ENCODE peak calls at places on chromosomes 11 and 22, in six cellular contexts. L is HTR-8/SVneo; Y is stimulated activated CD8-positive, alpha-beta memory T cell treated with anti-CD3 and anti-CD28 coated beads, Interleukin-15, amount 100 ng/mL, for 24 hours; H is HT-29; Q is NCI-H226; P is AG20443. U is an unnamed sample.

GRCh38 chr11:9263840-9264380 is 1.2 kb downstream of the DENND5A start:
- DNase-seq in L (peak; percentile 41), Y (no peak), H (no peak), Q (no peak), P (peak; percentile 34), U (no peak)

GRCh38 chr22:43126506-43127165 is 16.1 kb downstream of the BIK start:
- DNase-seq in L (peak; percentile 96), Y (no peak), H (peak; percentile 59), Q (peak; percentile 89), P (peak; percentile 91), U (no peak)

GRCh38 chr11:82906236-82906635 is 4.7 kb downstream of the DDIAS start:
- DNase-seq in L (peak; percentile 24), Y (no peak), H (peak; percentile 45), Q (no peak), P (no peak), U (peak; percentile 31)

GRCh38 chr11:43931717-43932039 is 10.8 kb upstream of the C11orf96 start:
- DNase-seq in L (no peak), Y (no peak), H (no peak), Q (no peak), P (no peak), U (no peak)

GRCh38 chr11:110147965-110148709 is 54.9 kb downstream of the ZC3H12C start:
- DNase-seq in L (peak; percentile 32), Y (no peak), H (no peak), Q (peak; percentile 91), P (peak; percentile 50), U (no peak)

GRCh38 chr11:1102996-1103395 is 28.3 kb downstream of the MUC2 start:
- DNase-seq in L (no peak), Y (no peak), H (no peak), Q (no peak), P (no peak), U (no peak)

GRCh38 chr22:43183496-43184263 is 3.3 kb downstream of the TTLL12 start:
- DNase-seq in L (no peak), Y (no peak), H (no peak), Q (no peak), P (no peak), U (no peak)

GRCh38 chr11:20201231-20201630 is 41.0 kb upstream of the DBX1 start:
- DNase-seq in L (no peak), Y (no peak), H (no peak), Q (no peak), P (no peak), U (no peak)

GRCh38 chr11:108197351-108197750 is 25.1 kb downstream of the NPAT start:
- DNase-seq in L (no peak), Y (no peak), H (no peak), Q (no peak), P (no peak), U (no peak)

GRCh38 chr11:31887180-31887579 is 76.1 kb upstream of the PAX6 start:
- DNase-seq in L (no peak), Y (no peak), H (peak; percentile 37), Q (no peak), P (no peak), U (no peak)

GRCh38 chr11:73205666-73206343 is 12.3 kb upstream of the P2RY2 start:
- DNase-seq in L (no peak), Y (no peak), H (no peak), Q (peak; percentile 40), P (no peak), U (no peak)

GRCh38 chr11:115286614-115287013 is 217.6 kb downstream of the CADM1 start:
- DNase-seq in L (no peak), Y (no peak), H (no peak), Q (no peak), P (no peak), U (no peak)

GRCh38 chr22:27718186-27719032 is 83.1 kb downstream of the MN1 start:
- DNase-seq in L (peak; percentile 90), Y (no peak), H (peak; percentile 37), Q (peak; percentile 83), P (peak; percentile 98), U (no peak)

GRCh38 chr11:8277691-8278090 is 14.0 kb upstream of the LMO1 start:
- DNase-seq in L (no peak), Y (no peak), H (no peak), Q (no peak), P (no peak), U (no peak)

GRCh38 chr11:11602011-11602410 is 19.8 kb downstream of the GALNT18 start:
- DNase-seq in L (no peak), Y (no peak), H (no peak), Q (no peak), P (no peak), U (no peak)

GRCh38 chr22:26893034-26893710 is 235.8 kb downstream of the MIAT start:
- DNase-seq in L (no peak), Y (no peak), H (no peak), Q (no peak), P (peak; percentile 24), U (peak; percentile 81)

GRCh38 chr11:44065851-44066731 is at the start of gene ACCS:
- DNase-seq in L (peak; percentile 78), Y (peak; percentile 69), H (peak; percentile 93), Q (peak; percentile 80), P (peak; percentile 97), U (peak; percentile 76)

GRCh38 chr11:18522388-18522787 is 4.4 kb downstream of the TSG101 start:
- DNase-seq in L (no peak), Y (no peak), H (peak; percentile 61), Q (no peak), P (no peak), U (no peak)

GRCh38 chr11:106840993-106841392 is 177.3 kb downstream of the GUCY1A2 start:
- DNase-seq in L (no peak), Y (no peak), H (no peak), Q (no peak), P (no peak), U (no peak)

GRCh38 chr22:17969732-17970131 is 54.6 kb downstream of the MICAL3 start:
- DNase-seq in L (peak; percentile 73), Y (no peak), H (no peak), Q (peak; percentile 79), P (peak; percentile 82), U (no peak)

GRCh38 chr11:3645552-3645951 is 624 bp downstream of the ART1 start:
- DNase-seq in L (no peak), Y (no peak), H (no peak), Q (no peak), P (no peak), U (no peak)

GRCh38 chr11:114172055-114172861 is 112.7 kb downstream of the ZBTB16 start:
- DNase-seq in L (no peak), Y (no peak), H (no peak), Q (no peak), P (no peak), U (peak; percentile 68)

GRCh38 chr11:44943118-44943517 is 7.6 kb downstream of the TP53I11 start:
- DNase-seq in L (no peak), Y (no peak), H (no peak), Q (no peak), P (no peak), U (no peak)

GRCh38 chr22:25192406-25192805 is 7.3 kb upstream of the CRYBB3 start:
- DNase-seq in L (no peak), Y (no peak), H (no peak), Q (no peak), P (no peak), U (no peak)

GRCh38 chr11:66157182-66157864 is 87.3 kb downstream of the PACS1 start:
- DNase-seq in L (peak; percentile 46), Y (no peak), H (peak; percentile 13), Q (peak; percentile 29), P (no peak), U (no peak)

GRCh38 chr11:2950825-2951224 is 21.6 kb upstream of the PHLDA2 start:
- DNase-seq in L (no peak), Y (no peak), H (no peak), Q (no peak), P (no peak), U (no peak)

GRCh38 chr11:46967962-46968361 is 31.4 kb downstream of the CSTPP1 start:
- DNase-seq in L (no peak), Y (no peak), H (no peak), Q (no peak), P (no peak), U (no peak)

GRCh38 chr11:74288161-74288560 is 23.3 kb downstream of the P4HA3 start:
- DNase-seq in L (peak; percentile 71), Y (no peak), H (no peak), Q (peak; percentile 96), P (peak; percentile 89), U (no peak)

GRCh38 chr22:23230348-23231068 is 50.2 kb downstream of the BCR start:
- DNase-seq in L (no peak), Y (no peak), H (no peak), Q (no peak), P (no peak), U (no peak)

GRCh38 chr11:70528046-70528793 is 129.9 kb downstream of the CTTN start:
- DNase-seq in L (no peak), Y (no peak), H (no peak), Q (no peak), P (no peak), U (no peak)

GRCh38 chr11:97118756-97119155 is 728.9 kb downstream of the JRKL start:
- DNase-seq in L (no peak), Y (no peak), H (no peak), Q (no peak), P (no peak), U (no peak)

GRCh38 chr11:128905345-128906184 is 14.4 kb downstream of the KCNJ5 start:
- DNase-seq in L (peak; percentile 35), Y (no peak), H (peak; percentile 65), Q (peak; percentile 70), P (peak; percentile 71), U (no peak)

GRCh38 chr22:23070418-23071162 is at the start of gene GNAZ:
- DNase-seq in L (no peak), Y (no peak), H (no peak), Q (no peak), P (no peak), U (peak; percentile 4)

GRCh38 chr22:46878549-46878948 is 116.1 kb downstream of the TBC1D22A start:
- DNase-seq in L (no peak), Y (no peak), H (no peak), Q (no peak), P (no peak), U (no peak)

GRCh38 chr11:57460756-57461749 is 725 bp downstream of the RTN4RL2 start:
- DNase-seq in L (no peak), Y (no peak), H (no peak), Q (no peak), P (no peak), U (peak; percentile 4)